ENCODE peak calls at places on chromosomes 16 and 17, in nine cellular contexts. D is iris pigment epithelial cell; U is sciatic nerve; E is dermis blood vessel endothelial cell; L is GM04504; Y is D721Med; X is GM18507; R is CD4-positive, CD25-positive, alpha-beta regulatory T cell; I is Panc1. K is an unnamed sample.
A peak's percentile ranks its signal among the peaks of the same experiment; 100 is the strongest.

GRCh38 chr17:29918922-29919856 is 10.8 kb downstream of the SSH2 start:
- DNase-seq in D (peak; percentile 77), U (no peak), E (peak; percentile 72), L (no peak), Y (no peak), X (no peak), R (no peak), I (no peak), K (no peak)

GRCh38 chr17:15257316-15257925 is 7.7 kb downstream of the PMP22 start:
- DNase-seq in D (peak; percentile 59), U (peak; percentile 88), E (peak; percentile 81), L (peak; percentile 74), Y (no peak), X (peak; percentile 46), R (peak; percentile 34), I (peak; percentile 53), K (peak; percentile 68)

GRCh38 chr16:23949630-23950290 is 114.0 kb downstream of the PRKCB start:
- DNase-seq in D (no peak), U (no peak), E (no peak), L (no peak), Y (no peak), X (peak; percentile 9), R (peak; percentile 22), I (no peak), K (no peak)

GRCh38 chr17:34883106-34884000 is 77.9 kb downstream of the CCT6B start:
- DNase-seq in D (no peak), U (no peak), E (no peak), L (no peak), Y (no peak), X (no peak), R (no peak), I (no peak), K (no peak)

GRCh38 chr16:1707193-1707790 is 1.3 kb downstream of the MAPK8IP3 start:
- DNase-seq in D (peak; percentile 63), U (no peak), E (peak; percentile 48), L (no peak), Y (no peak), X (no peak), R (no peak), I (no peak), K (no peak)

GRCh38 chr17:74779948-74780400 is 3.8 kb upstream of the NAT9 start:
- DNase-seq in D (no peak), U (no peak), E (peak; percentile 37), L (no peak), Y (no peak), X (peak; percentile 55), R (no peak), I (no peak), K (no peak)

GRCh38 chr17:68697850-68698313 is 96.7 kb upstream of the FAM20A start:
- DNase-seq in D (peak; percentile 95), U (no peak), E (no peak), L (peak; percentile 63), Y (no peak), X (no peak), R (no peak), I (no peak), K (no peak)

GRCh38 chr16:88951989-88952388 is 25.0 kb downstream of the CBFA2T3 start:
- DNase-seq in D (no peak), U (no peak), E (no peak), L (no peak), Y (no peak), X (no peak), R (no peak), I (no peak), K (no peak)

GRCh38 chr16:81817296-81817695 is 38.2 kb downstream of the PLCG2 start:
- DNase-seq in D (no peak), U (no peak), E (no peak), L (no peak), Y (no peak), X (no peak), R (no peak), I (no peak), K (no peak)

GRCh38 chr16:86664518-86665318 is 86.4 kb downstream of the FOXL1 start:
- DNase-seq in D (peak; percentile 94), U (no peak), E (peak; percentile 96), L (peak; percentile 84), Y (no peak), X (peak; percentile 39), R (no peak), I (peak; percentile 93), K (peak; percentile 79)

GRCh38 chr16:58409316-58409973 is 17.2 kb downstream of the GINS3 start:
- DNase-seq in D (peak; percentile 45), U (peak; percentile 65), E (peak; percentile 64), L (no peak), Y (no peak), X (no peak), R (no peak), I (no peak), K (peak; percentile 25)

K was measured in amniotic stem cell.